ENCODE peak calls at places on chromosomes 2 and 18, in nine cellular contexts. N, S, H, K, D, Y, M, F and O are unnamed samples.

GRCh38 chr2:421406-421805 is 133.5 kb upstream of the ALKAL2 start:
- DNase-seq in N (no peak), S (no peak), H (no peak), K (no peak), D (no peak), Y (no peak), M (no peak), F (no peak), O (no peak)

GRCh38 chr2:60484080-60484737 is 69.2 kb downstream of the BCL11A start:
- DNase-seq in N (no peak), S (no peak), H (no peak), K (no peak), D (no peak), Y (no peak), M (no peak), F (peak), O (no peak)

GRCh38 chr18:77866309-77866708 is 616.7 kb downstream of the GALR1 start:
- DNase-seq in N (no peak), S (no peak), H (no peak), K (no peak), D (no peak), Y (no peak), M (no peak), F (no peak), O (no peak)

GRCh38 chr2:64943387-64944150 is 45.6 kb upstream of the SLC1A4 start:
- DNase-seq in N (peak), S (no peak), H (peak), K (peak), D (no peak), Y (no peak), M (no peak), F (peak), O (no peak)

GRCh38 chr2:144659731-144660275 is 139.9 kb upstream of the ZEB2 start:
- DNase-seq in N (peak), S (peak), H (no peak), K (peak), D (no peak), Y (peak), M (peak), F (peak), O (no peak)

GRCh38 chr2:127217470-127218325 is 2.4 kb downstream of the CYP27C1 start:
- DNase-seq in N (no peak), S (peak), H (no peak), K (no peak), D (no peak), Y (no peak), M (no peak), F (no peak), O (no peak)

GRCh38 chr2:12106440-12107080 is 360.1 kb downstream of the LPIN1 start:
- DNase-seq in N (peak), S (peak), H (no peak), K (no peak), D (no peak), Y (peak), M (peak), F (peak), O (no peak)

GRCh38 chr18:21682276-21683051 is 22.1 kb downstream of the ABHD3 start:
- DNase-seq in N (no peak), S (no peak), H (no peak), K (no peak), D (no peak), Y (no peak), M (no peak), F (peak), O (peak)

GRCh38 chr2:175309799-175310198 is 128.3 kb upstream of the ATP5MC3 start:
- DNase-seq in N (no peak), S (no peak), H (peak), K (no peak), D (peak), Y (no peak), M (no peak), F (peak), O (peak)